ENCODE peak calls at places on chromosome 1, in five cellular contexts. D is nephron progenitor cell; B is CD8-positive, alpha-beta T cell; I is AG10803; M is cardiac fibroblast. U is an unnamed sample.

GRCh38 chr1:15702722-15703550 is 18.8 kb downstream of the PLEKHM2 start:
- DNase-seq in D (no peak), B (no peak), I (peak; percentile 32), M (peak; percentile 43), U (no peak)

GRCh38 chr1:84467298-84467697 is 11.8 kb upstream of the RPF1 start:
- DNase-seq in D (no peak), B (no peak), I (no peak), M (no peak), U (no peak)

GRCh38 chr1:17671741-17672140 is 83.4 kb upstream of the ACTL8 start:
- DNase-seq in D (peak; percentile 49), B (no peak), I (no peak), M (no peak), U (no peak)

GRCh38 chr1:93137604-93138292 is 42.5 kb downstream of the TMED5 start:
- DNase-seq in D (no peak), B (no peak), I (no peak), M (no peak), U (no peak)

GRCh38 chr1:40784141-40784770 is 669 bp downstream of the KCNQ4 start:
- DNase-seq in D (peak; percentile 47), B (no peak), I (no peak), M (no peak), U (no peak)

GRCh38 chr1:56434659-56435202 is 144.6 kb downstream of the PLPP3 start:
- DNase-seq in D (no peak), B (no peak), I (peak; percentile 12), M (no peak), U (no peak)

GRCh38 chr1:28579374-28579773 is 12.7 kb upstream of the RAB42 start:
- DNase-seq in D (no peak), B (no peak), I (no peak), M (no peak), U (no peak)

GRCh38 chr1:61004269-61005003 is 77.9 kb upstream of the NFIA start:
- DNase-seq in D (no peak), B (no peak), I (no peak), M (no peak), U (no peak)

GRCh38 chr1:15742339-15742801 is at the start of gene TMEM82:
- DNase-seq in D (no peak), B (no peak), I (no peak), M (no peak), U (no peak)

GRCh38 chr1:9376886-9377333 is 84.2 kb downstream of the SPSB1 start:
- DNase-seq in D (no peak), B (no peak), I (peak; percentile 34), M (peak; percentile 69), U (no peak)

GRCh38 chr1:202291961-202292712 is 49.6 kb downstream of the UBE2T start:
- DNase-seq in D (no peak), B (no peak), I (peak; percentile 84), M (peak; percentile 93), U (peak; percentile 78)

GRCh38 chr1:114757455-114758250 is at the start of gene CSDE1:
- DNase-seq in D (peak; percentile 96), B (peak; percentile 94), I (peak; percentile 99), M (peak; percentile 99), U (peak; percentile 99)
- TF ChIP-seq CTCF in D (no peak), B (no peak), I (peak; percentile 60), M (peak; percentile 37), U (peak; percentile 66)

GRCh38 chr1:238951809-238952208 is 434.6 kb upstream of the CHRM3 start:
- DNase-seq in D (peak; percentile 22), B (no peak), I (peak; percentile 10), M (peak; percentile 66), U (peak; percentile 40)
- TF ChIP-seq CTCF in D (peak; percentile 45), B (no peak), I (no peak), M (peak; percentile 26), U (peak; percentile 79)

GRCh38 chr1:155320661-155321576 is at the start of gene RUSC1:
- DNase-seq in D (peak; percentile 79), B (peak; percentile 40), I (peak; percentile 51), M (peak; percentile 66), U (peak; percentile 27)
- TF ChIP-seq CTCF in D (no peak), B (no peak), I (no peak), M (no peak), U (no peak)

DNA sequence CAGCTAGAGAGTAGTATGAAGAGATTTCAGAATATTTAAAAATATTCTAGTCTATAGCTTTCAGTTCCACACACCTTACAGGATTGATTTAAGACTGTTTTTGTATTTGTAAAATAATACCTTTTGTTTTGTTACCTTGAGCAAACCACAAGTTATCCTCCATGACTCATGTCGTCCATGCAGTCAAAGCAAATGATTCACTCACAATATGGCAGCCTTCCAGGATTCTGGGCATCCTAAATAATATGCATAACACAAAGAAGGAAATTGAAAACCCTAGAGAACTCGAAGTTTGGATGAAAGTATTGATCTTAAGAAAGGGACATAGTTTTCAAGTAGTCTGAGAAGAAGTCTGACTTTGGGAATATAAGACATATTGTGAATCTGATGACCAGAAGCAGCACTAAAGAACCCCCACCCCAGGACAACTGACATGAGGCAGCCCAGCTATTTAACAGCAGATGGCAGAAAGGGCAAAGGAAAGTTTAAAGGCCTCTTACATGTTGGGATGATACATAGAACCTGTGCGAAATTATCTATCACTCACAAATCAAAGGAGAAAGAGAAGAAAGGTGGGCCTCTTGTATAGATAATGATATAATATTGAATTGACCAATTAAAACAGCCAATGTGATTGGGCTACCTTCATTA is 857.9 kb downstream of the BRINP3 start:
- DNase-seq in D (no peak), B (no peak), I (no peak), M (peak; percentile 67), U (peak; percentile 0)
- TF ChIP-seq CTCF in D (no peak), B (no peak), I (no peak), M (no peak), U (no peak)

GRCh38 chr1:23795676-23796465 is 4.7 kb downstream of the GALE start:
- DNase-seq in D (no peak), B (no peak), I (no peak), M (no peak), U (no peak)
- TF ChIP-seq CTCF in D (no peak), B (no peak), I (no peak), M (no peak), U (no peak)

GRCh38 chr1:113109908-113110554 is 37.0 kb downstream of the LRIG2 start:
- DNase-seq in D (no peak), B (no peak), I (peak; percentile 94), M (peak; percentile 97), U (peak; percentile 96)
- TF ChIP-seq CTCF in D (no peak), B (no peak), I (peak; percentile 58), M (peak; percentile 25), U (peak; percentile 70)

DNA sequence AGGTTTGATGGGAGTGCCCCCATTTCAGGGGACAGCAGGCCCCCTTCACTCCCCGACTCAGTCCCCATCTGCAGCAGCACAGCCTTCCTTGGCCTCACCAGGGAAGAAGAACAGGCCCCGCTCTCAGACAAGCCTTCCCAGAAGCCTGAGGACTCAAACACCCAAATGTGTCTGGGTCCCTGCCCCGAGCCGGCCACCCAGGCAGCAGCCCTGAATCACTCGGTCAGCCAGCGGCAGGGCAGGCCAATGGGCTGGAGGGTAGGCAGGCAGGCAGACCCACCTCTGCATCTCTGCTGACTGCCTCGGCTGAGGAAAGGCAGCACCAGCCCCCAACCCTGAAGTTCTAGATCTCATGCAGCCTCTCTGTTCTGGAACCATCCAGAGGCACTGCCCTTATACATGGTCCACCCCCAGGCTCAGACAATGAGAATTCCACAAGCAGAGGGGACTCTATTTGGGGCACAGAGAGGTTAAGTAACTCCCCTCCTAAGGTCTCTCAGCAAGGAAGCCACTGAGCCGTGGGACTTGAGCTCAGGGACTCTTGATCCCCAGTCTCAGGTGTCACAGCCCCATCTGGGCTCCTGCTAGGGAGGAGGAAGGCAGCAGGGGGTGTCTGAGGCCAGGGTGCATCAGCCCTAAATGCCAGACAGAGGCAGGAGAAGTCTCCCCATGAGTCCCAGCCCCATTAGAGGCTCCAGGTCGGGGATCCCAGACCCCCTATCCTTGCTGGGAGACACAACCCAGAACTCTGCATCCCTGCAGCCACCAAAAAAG is 33.2 kb upstream of the RUNX3 start:
- DNase-seq in D (no peak), B (no peak), I (no peak), M (no peak), U (no peak)
- TF ChIP-seq CTCF in D (no peak), B (peak; percentile 52), I (no peak), M (no peak), U (no peak)

DNA sequence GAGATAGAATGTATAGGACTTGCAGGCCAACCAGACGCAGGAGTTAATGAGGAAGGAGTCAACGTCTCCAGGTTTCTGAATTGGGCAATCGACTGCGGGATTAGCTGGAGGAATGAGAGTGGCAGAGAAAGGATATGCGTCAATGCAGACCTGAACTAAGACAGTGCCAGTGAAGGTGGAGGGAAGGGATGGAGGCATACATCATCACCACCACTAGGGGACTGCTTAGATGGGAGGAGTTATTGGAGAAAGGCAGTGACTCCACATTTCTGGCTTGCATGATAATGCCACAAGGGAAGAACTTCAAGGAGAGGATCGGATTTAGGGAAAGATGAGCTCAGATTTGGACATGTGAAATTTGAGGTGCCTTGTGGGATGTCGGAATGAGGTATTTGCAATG is 17.4 kb downstream of the VASH2 start:
- DNase-seq in D (no peak), B (no peak), I (peak; percentile 39), M (peak; percentile 48), U (peak; percentile 48)
- TF ChIP-seq CTCF in D (peak; percentile 44), B (no peak), I (peak; percentile 61), M (peak; percentile 63), U (peak; percentile 78)

DNA sequence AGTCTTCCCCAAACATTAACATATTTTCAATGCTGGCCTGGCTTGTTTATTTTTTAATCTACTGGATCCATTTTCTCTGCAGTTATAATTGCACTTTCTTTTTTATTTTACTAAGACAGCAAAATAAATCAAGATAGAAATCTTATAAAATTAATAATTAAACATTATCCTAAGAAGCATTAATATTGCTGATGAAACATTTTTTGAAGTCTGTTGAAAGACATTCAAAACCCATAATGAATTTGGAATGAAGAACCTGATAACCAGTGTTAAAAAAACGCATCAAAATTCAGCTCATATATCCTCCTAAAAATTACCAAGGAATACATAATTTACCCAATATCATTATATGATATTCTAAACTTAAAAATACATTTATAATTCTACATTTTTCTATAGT is 675.7 kb upstream of the PRMT6 start:
- DNase-seq in D (no peak), B (no peak), I (no peak), M (no peak), U (no peak)
- TF ChIP-seq CTCF in D (no peak), B (no peak), I (no peak), M (no peak), U (no peak)

GRCh38 chr1:219837274-219837993 is 90.9 kb downstream of the SLC30A10 start:
- DNase-seq in D (peak; percentile 24), B (no peak), I (peak; percentile 49), M (peak; percentile 69), U (peak; percentile 22)
- TF ChIP-seq CTCF in D (peak; percentile 59), B (no peak), I (peak; percentile 62), M (peak; percentile 51), U (peak; percentile 69)